ENCODE peak calls at places on chromosome 6, in seven cellular contexts. Z is GM23338; Y is fibroblast of the aortic adventitia; K is fibroblast of lung; V is psoas muscle; R is CD8-positive, alpha-beta T cell; P is cardiac fibroblast. J is an unnamed sample.

GRCh38 chr6:89146748-89147715 is 1.2 kb downstream of the PM20D2 start:
- DNase-seq in V (peak; percentile 70), P (peak; percentile 62), Z (peak; percentile 70), K (peak; percentile 40), R (no peak), Y (peak; percentile 40), J (peak; percentile 54)

GRCh38 chr6:44925100-44925739 is 402.9 kb upstream of the RUNX2 start:
- DNase-seq in P (peak; percentile 52), Y (peak; percentile 23), V (no peak), Z (peak; percentile 48), K (no peak), R (no peak), J (peak; percentile 51)

GRCh38 chr6:152316024-152316423 is 321.1 kb downstream of the SYNE1 start:
- DNase-seq in P (peak; percentile 95), R (no peak), Z (no peak), K (peak; percentile 31), V (peak; percentile 54), Y (peak; percentile 51), J (peak; percentile 76)

GRCh38 chr6:89297695-89298351 is 17.3 kb downstream of the GABRR2 start:
- DNase-seq in V (peak; percentile 78), R (peak; percentile 19), Y (peak; percentile 95), Z (no peak), K (peak; percentile 98), P (peak; percentile 97), J (peak; percentile 89)

GRCh38 chr6:111524252-111524651 is 41.2 kb upstream of the REV3L start:
- DNase-seq in Y (no peak), Z (no peak), R (no peak), K (no peak), V (no peak), P (no peak), J (no peak)

GRCh38 chr6:56650191-56650590 is 7.5 kb upstream of the DST start:
- DNase-seq in V (no peak), Y (no peak), R (no peak), K (no peak), P (peak; percentile 49), Z (no peak), J (peak; percentile 23)

GRCh38 chr6:109428889-109429477 is 11.4 kb downstream of the PPIL6 start:
- DNase-seq in V (no peak), R (no peak), Y (peak; percentile 85), P (peak; percentile 50), Z (no peak), K (peak; percentile 82), J (peak; percentile 36)

GRCh38 chr6:44535446-44535845 is 147.9 kb downstream of the CDC5L start:
- DNase-seq in R (no peak), P (no peak), V (no peak), Z (no peak), K (no peak), Y (no peak), J (no peak)

GRCh38 chr6:150025201-150025917 is at the start of gene RAET1L:
- DNase-seq in Z (peak; percentile 43), V (no peak), K (peak; percentile 37), P (peak; percentile 73), Y (peak; percentile 70), R (no peak), J (peak; percentile 7)

GRCh38 chr6:133730881-133731280 is 158.0 kb upstream of the TCF21 start:
- DNase-seq in P (peak; percentile 22), Z (no peak), Y (peak; percentile 27), V (no peak), K (no peak), R (no peak), J (peak; percentile 19)

GRCh38 chr6:43107344-43108062 is 31.4 kb downstream of the PTK7 start:
- DNase-seq in Z (no peak), R (no peak), Y (no peak), K (no peak), V (no peak), P (no peak), J (no peak)

GRCh38 chr6:43171284-43172126 is 436 bp downstream of the SRF start:
- DNase-seq in Y (no peak), V (peak; percentile 65), Z (no peak), P (no peak), K (no peak), R (peak; percentile 12), J (no peak)

GRCh38 chr6:154526997-154527396 is 16.5 kb upstream of the CNKSR3 start:
- DNase-seq in V (no peak), K (no peak), P (no peak), Z (no peak), Y (no peak), R (no peak), J (no peak)

GRCh38 chr6:104689551-104690205 is 170.0 kb downstream of the HACE1 start:
- DNase-seq in K (no peak), Y (peak; percentile 38), V (no peak), Z (no peak), R (no peak), P (peak; percentile 62), J (peak; percentile 78)

GRCh38 chr6:29653452-29654038 is 3.3 kb upstream of the MOG start:
- DNase-seq in Y (peak; percentile 84), V (no peak), P (peak; percentile 83), K (peak; percentile 83), R (no peak), Z (peak; percentile 94), J (peak; percentile 71)

GRCh38 chr6:75211920-75212590 is 6.2 kb upstream of the COL12A1 start:
- DNase-seq in V (no peak), K (no peak), P (peak; percentile 12), R (no peak), Y (no peak), Z (no peak), J (peak; percentile 59)

GRCh38 chr6:401239-401993 is 9.9 kb downstream of the IRF4 start:
- DNase-seq in P (no peak), Z (no peak), V (no peak), K (no peak), R (no peak), Y (no peak), J (no peak)

GRCh38 chr6:398558-399078 is 7.1 kb downstream of the IRF4 start:
- DNase-seq in Z (no peak), Y (no peak), K (no peak), P (no peak), V (no peak), R (no peak), J (no peak)

GRCh38 chr6:401994-402640 is 10.6 kb downstream of the IRF4 start:
- DNase-seq in Y (no peak), Z (no peak), K (no peak), V (no peak), P (no peak), R (no peak), J (no peak)

GRCh38 chr6:399785-400517 is 8.4 kb downstream of the IRF4 start:
- DNase-seq in P (no peak), V (no peak), Z (no peak), Y (no peak), K (no peak), R (no peak), J (no peak)

DNA sequence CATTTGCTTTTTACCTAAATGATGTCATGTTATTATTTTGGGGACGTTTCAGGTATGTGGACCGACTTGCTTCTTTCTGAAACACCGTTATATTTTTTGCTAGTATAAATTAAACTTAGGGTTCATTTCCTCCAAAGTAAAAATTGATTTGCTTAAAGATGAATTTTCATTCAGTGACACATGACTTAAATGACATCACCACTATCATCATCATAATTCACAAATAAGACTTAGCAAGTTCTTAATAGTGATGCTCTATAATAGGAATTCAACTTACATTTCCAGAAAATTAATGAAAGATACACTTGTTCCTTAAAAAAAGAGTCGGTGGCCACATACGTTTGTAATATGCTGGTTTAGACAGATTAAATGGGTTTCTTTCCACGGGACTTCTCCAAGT is 9.3 kb downstream of the IRF4 start:
- DNase-seq in R (no peak), Z (no peak), K (no peak), V (no peak), P (no peak), Y (no peak), J (no peak)
- H3K4me3 ChIP-seq in R (no peak overlapping the region), Z (no peak overlapping the region), K (no peak overlapping the region), V (no peak overlapping the region), P (no peak overlapping the region), Y (no peak overlapping the region), J (no peak overlapping the region)

DNA sequence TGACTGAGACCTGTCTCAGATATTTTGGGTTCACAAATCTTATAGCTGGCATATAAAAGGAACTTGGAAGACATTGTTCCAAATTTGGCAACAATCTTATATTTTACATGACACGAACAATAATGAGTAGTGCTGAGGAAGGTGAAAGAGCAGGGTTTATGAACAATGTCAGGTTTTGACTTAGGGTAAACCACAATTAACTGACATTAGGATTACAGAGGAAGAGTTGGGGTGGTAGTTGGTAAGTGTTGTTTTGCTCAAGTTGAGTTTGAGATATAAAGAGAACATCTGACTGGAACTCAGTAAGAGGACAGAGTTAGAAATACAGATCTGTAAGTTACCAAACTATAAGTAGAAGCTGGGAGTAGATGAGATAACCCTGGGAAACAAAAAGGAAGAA is 15.2 kb downstream of the RTN4IP1 start:
- DNase-seq in P (no peak), Y (no peak), V (no peak), Z (no peak), K (no peak), R (no peak), J (no peak)
- H3K4me3 ChIP-seq in P (no peak overlapping the region), Y (no peak overlapping the region), V (no peak overlapping the region), Z (peak overlapping the region; percentile 37), K (no peak overlapping the region), R (no peak overlapping the region), J (no peak overlapping the region)

GRCh38 chr6:27517928-27518787 is 45.3 kb upstream of the ZNF184 start:
- DNase-seq in P (no peak), Y (no peak), V (no peak), Z (no peak), R (no peak), K (no peak), J (no peak)

GRCh38 chr6:27512525-27512924 is 39.6 kb upstream of the ZNF184 start:
- DNase-seq in Z (no peak), V (no peak), Y (no peak), K (no peak), R (no peak), P (no peak), J (no peak)

GRCh38 chr6:27517238-27517637 is 44.3 kb upstream of the ZNF184 start:
- DNase-seq in R (no peak), V (no peak), P (no peak), Z (no peak), K (no peak), Y (no peak), J (no peak)

GRCh38 chr6:27518881-27519795 is 46.2 kb upstream of the ZNF184 start:
- DNase-seq in V (peak; percentile 70), Y (peak; percentile 95), Z (peak; percentile 86), P (peak; percentile 96), R (peak; percentile 43), K (peak; percentile 94), J (peak; percentile 93)

GRCh38 chr6:27514906-27515495 is 42.1 kb upstream of the ZNF184 start:
- DNase-seq in Z (no peak), Y (no peak), P (no peak), R (no peak), V (no peak), K (no peak), J (no peak)
- H3K4me3 ChIP-seq in Z (peak overlapping the region; percentile 58), Y (peak overlapping the region; percentile 35), P (no peak overlapping the region), R (no peak overlapping the region), V (peak overlapping the region; percentile 17), K (peak overlapping the region; percentile 11), J (peak overlapping the region; percentile 72)

DNA sequence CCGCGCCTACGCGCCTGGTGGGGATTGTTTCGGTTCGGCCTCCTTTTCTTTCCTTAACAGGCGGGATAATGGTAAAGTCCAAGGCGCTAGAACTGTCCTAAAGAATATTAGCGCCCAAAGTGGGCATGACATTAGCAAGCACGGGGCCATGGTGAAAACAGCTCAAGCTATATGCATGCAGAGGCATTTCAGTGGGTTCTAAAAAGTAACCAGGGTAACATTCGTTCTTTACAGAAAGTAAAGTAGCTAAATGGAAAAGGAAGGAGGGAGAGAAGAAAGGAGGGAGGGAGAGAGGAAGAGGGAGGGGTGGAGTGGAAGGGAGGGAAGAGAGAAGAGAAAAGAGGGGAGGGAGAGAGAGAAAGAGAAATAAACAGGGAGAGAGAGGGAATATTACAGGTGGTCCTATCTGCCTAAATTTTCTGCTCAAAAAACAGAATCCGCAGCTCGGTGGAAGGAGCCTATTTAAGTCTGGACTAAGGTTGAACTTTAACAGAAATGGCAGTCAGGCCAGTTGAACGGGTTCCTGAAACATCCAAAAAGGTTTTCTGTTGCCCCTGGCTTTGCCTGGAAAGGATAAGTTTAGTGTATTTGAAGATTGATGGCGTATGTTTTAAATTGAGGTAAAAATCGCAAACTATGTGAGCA is 2.0 kb downstream of the TFAP2B start:
- DNase-seq in V (no peak), R (no peak), K (no peak), Z (no peak), Y (no peak), P (no peak), J (no peak)
- H3K4me3 ChIP-seq in V (peak overlapping the region; percentile 30), R (no peak overlapping the region), K (no peak overlapping the region), Z (peak overlapping the region; percentile 51), Y (no peak overlapping the region), P (no peak overlapping the region), J (peak overlapping the region; percentile 58)